ENCODE peak calls at places on chromosomes 6 and 20, in ten cellular contexts. One of them, this sample, is unnamed.

GRCh38 chr6:551405-551804 is 105.5 kb downstream of the HUS1B start:
- DNase-seq in activated CD8-positive, alpha-beta memory T cell treated with anti-CD3 and anti-CD28 coated beads for 24 hours: peak
- DNase-seq in right cardiac atrium: peak
- DNase-seq in right atrium auricular region: no peak
- DNase-seq in tibial nerve: no peak
- DNase-seq in SK-MEL-5: peak
- DNase-seq in occipital lobe: no peak
- DNase-seq in right lobe of liver: no peak
- DNase-seq in EL: peak
- DNase-seq in activated CD4-positive, alpha-beta T cell treated with anti-CD3 and anti-CD28 coated beads for 36 hours: peak
- DNase-seq in this sample: no peak

GRCh38 chr20:2618815-2619214 is 33.6 kb upstream of the NOP56 start:
- DNase-seq in activated CD8-positive, alpha-beta memory T cell treated with anti-CD3 and anti-CD28 coated beads for 24 hours: no peak
- DNase-seq in right cardiac atrium: no peak
- DNase-seq in right atrium auricular region: no peak
- DNase-seq in tibial nerve: no peak
- DNase-seq in SK-MEL-5: no peak
- DNase-seq in occipital lobe: no peak
- DNase-seq in right lobe of liver: no peak
- DNase-seq in EL: no peak
- DNase-seq in activated CD4-positive, alpha-beta T cell treated with anti-CD3 and anti-CD28 coated beads for 36 hours: no peak
- DNase-seq in this sample: no peak

GRCh38 chr20:9102456-9102855 is 33.6 kb downstream of the PLCB4 start:
- DNase-seq in activated CD8-positive, alpha-beta memory T cell treated with anti-CD3 and anti-CD28 coated beads for 24 hours: no peak
- DNase-seq in right cardiac atrium: no peak
- DNase-seq in right atrium auricular region: no peak
- DNase-seq in tibial nerve: no peak
- DNase-seq in SK-MEL-5: no peak
- DNase-seq in occipital lobe: no peak
- DNase-seq in right lobe of liver: no peak
- DNase-seq in EL: no peak
- DNase-seq in activated CD4-positive, alpha-beta T cell treated with anti-CD3 and anti-CD28 coated beads for 36 hours: no peak
- DNase-seq in this sample: no peak

GRCh38 chr20:47232518-47232917 is 124.0 kb downstream of the ZMYND8 start:
- DNase-seq in activated CD8-positive, alpha-beta memory T cell treated with anti-CD3 and anti-CD28 coated beads for 24 hours: no peak
- DNase-seq in right cardiac atrium: no peak
- DNase-seq in right atrium auricular region: no peak
- DNase-seq in tibial nerve: no peak
- DNase-seq in SK-MEL-5: no peak
- DNase-seq in occipital lobe: no peak
- DNase-seq in right lobe of liver: no peak
- DNase-seq in EL: no peak
- DNase-seq in activated CD4-positive, alpha-beta T cell treated with anti-CD3 and anti-CD28 coated beads for 36 hours: no peak
- DNase-seq in this sample: no peak

GRCh38 chr6:77025824-77026223 is 437.5 kb downstream of the HTR1B start:
- DNase-seq in activated CD8-positive, alpha-beta memory T cell treated with anti-CD3 and anti-CD28 coated beads for 24 hours: no peak
- DNase-seq in right cardiac atrium: no peak
- DNase-seq in right atrium auricular region: no peak
- DNase-seq in tibial nerve: no peak
- DNase-seq in SK-MEL-5: no peak
- DNase-seq in occipital lobe: no peak
- DNase-seq in right lobe of liver: no peak
- DNase-seq in EL: no peak
- DNase-seq in activated CD4-positive, alpha-beta T cell treated with anti-CD3 and anti-CD28 coated beads for 36 hours: no peak
- DNase-seq in this sample: no peak

GRCh38 chr6:53827485-53827884 is 32.7 kb downstream of the LRRC1 start:
- DNase-seq in activated CD8-positive, alpha-beta memory T cell treated with anti-CD3 and anti-CD28 coated beads for 24 hours: no peak
- DNase-seq in right cardiac atrium: no peak
- DNase-seq in right atrium auricular region: no peak
- DNase-seq in tibial nerve: no peak
- DNase-seq in SK-MEL-5: no peak
- DNase-seq in occipital lobe: no peak
- DNase-seq in right lobe of liver: no peak
- DNase-seq in EL: no peak
- DNase-seq in activated CD4-positive, alpha-beta T cell treated with anti-CD3 and anti-CD28 coated beads for 36 hours: no peak
- DNase-seq in this sample: no peak

GRCh38 chr6:35058041-35058675 is 83.0 kb downstream of the TCP11 start:
- DNase-seq in activated CD8-positive, alpha-beta memory T cell treated with anti-CD3 and anti-CD28 coated beads for 24 hours: no peak
- DNase-seq in right cardiac atrium: no peak
- DNase-seq in right atrium auricular region: no peak
- DNase-seq in tibial nerve: no peak
- DNase-seq in SK-MEL-5: no peak
- DNase-seq in occipital lobe: no peak
- DNase-seq in right lobe of liver: no peak
- DNase-seq in EL: no peak
- DNase-seq in activated CD4-positive, alpha-beta T cell treated with anti-CD3 and anti-CD28 coated beads for 36 hours: no peak
- DNase-seq in this sample: no peak

GRCh38 chr6:149628865-149629544 is 19.5 kb downstream of the KATNA1 start:
- DNase-seq in activated CD8-positive, alpha-beta memory T cell treated with anti-CD3 and anti-CD28 coated beads for 24 hours: no peak
- DNase-seq in right cardiac atrium: no peak
- DNase-seq in right atrium auricular region: no peak
- DNase-seq in tibial nerve: no peak
- DNase-seq in SK-MEL-5: no peak
- DNase-seq in occipital lobe: no peak
- DNase-seq in right lobe of liver: no peak
- DNase-seq in EL: no peak
- DNase-seq in activated CD4-positive, alpha-beta T cell treated with anti-CD3 and anti-CD28 coated beads for 36 hours: no peak
- DNase-seq in this sample: no peak

GRCh38 chr6:37110455-37111155 is 59.3 kb upstream of the PIM1 start:
- DNase-seq in activated CD8-positive, alpha-beta memory T cell treated with anti-CD3 and anti-CD28 coated beads for 24 hours: no peak
- DNase-seq in right cardiac atrium: no peak
- DNase-seq in right atrium auricular region: no peak
- DNase-seq in tibial nerve: no peak
- DNase-seq in SK-MEL-5: no peak
- DNase-seq in occipital lobe: no peak
- DNase-seq in right lobe of liver: no peak
- DNase-seq in EL: no peak
- DNase-seq in activated CD4-positive, alpha-beta T cell treated with anti-CD3 and anti-CD28 coated beads for 36 hours: peak
- DNase-seq in this sample: no peak

GRCh38 chr6:967666-968065 is 274.7 kb upstream of the EXOC2 start:
- DNase-seq in activated CD8-positive, alpha-beta memory T cell treated with anti-CD3 and anti-CD28 coated beads for 24 hours: no peak
- DNase-seq in right cardiac atrium: no peak
- DNase-seq in right atrium auricular region: no peak
- DNase-seq in tibial nerve: no peak
- DNase-seq in SK-MEL-5: no peak
- DNase-seq in occipital lobe: no peak
- DNase-seq in right lobe of liver: no peak
- DNase-seq in EL: no peak
- DNase-seq in activated CD4-positive, alpha-beta T cell treated with anti-CD3 and anti-CD28 coated beads for 36 hours: no peak
- DNase-seq in this sample: no peak

GRCh38 chr6:154993026-154993425 is 2.1 kb upstream of the TIAM2 start:
- DNase-seq in activated CD8-positive, alpha-beta memory T cell treated with anti-CD3 and anti-CD28 coated beads for 24 hours: no peak
- DNase-seq in right cardiac atrium: peak
- DNase-seq in right atrium auricular region: no peak
- DNase-seq in tibial nerve: no peak
- DNase-seq in SK-MEL-5: no peak
- DNase-seq in occipital lobe: no peak
- DNase-seq in right lobe of liver: no peak
- DNase-seq in EL: peak
- DNase-seq in activated CD4-positive, alpha-beta T cell treated with anti-CD3 and anti-CD28 coated beads for 36 hours: no peak
- DNase-seq in this sample: no peak

GRCh38 chr6:143301204-143301603 is 149.3 kb downstream of the ADAT2 start:
- DNase-seq in activated CD8-positive, alpha-beta memory T cell treated with anti-CD3 and anti-CD28 coated beads for 24 hours: no peak
- DNase-seq in right cardiac atrium: no peak
- DNase-seq in right atrium auricular region: no peak
- DNase-seq in tibial nerve: no peak
- DNase-seq in SK-MEL-5: no peak
- DNase-seq in occipital lobe: no peak
- DNase-seq in right lobe of liver: no peak
- DNase-seq in EL: no peak
- DNase-seq in activated CD4-positive, alpha-beta T cell treated with anti-CD3 and anti-CD28 coated beads for 36 hours: no peak
- DNase-seq in this sample: no peak

GRCh38 chr6:9614778-9615177 is 800.1 kb downstream of the TFAP2A start:
- DNase-seq in activated CD8-positive, alpha-beta memory T cell treated with anti-CD3 and anti-CD28 coated beads for 24 hours: no peak
- DNase-seq in right cardiac atrium: no peak
- DNase-seq in right atrium auricular region: no peak
- DNase-seq in tibial nerve: no peak
- DNase-seq in SK-MEL-5: no peak
- DNase-seq in occipital lobe: no peak
- DNase-seq in right lobe of liver: no peak
- DNase-seq in EL: no peak
- DNase-seq in activated CD4-positive, alpha-beta T cell treated with anti-CD3 and anti-CD28 coated beads for 36 hours: no peak
- DNase-seq in this sample: no peak

GRCh38 chr20:19283503-19283902 is 71.1 kb downstream of the SLC24A3 start:
- DNase-seq in activated CD8-positive, alpha-beta memory T cell treated with anti-CD3 and anti-CD28 coated beads for 24 hours: no peak
- DNase-seq in right cardiac atrium: no peak
- DNase-seq in right atrium auricular region: peak
- DNase-seq in tibial nerve: no peak
- DNase-seq in SK-MEL-5: no peak
- DNase-seq in occipital lobe: no peak
- DNase-seq in right lobe of liver: no peak
- DNase-seq in EL: no peak
- DNase-seq in activated CD4-positive, alpha-beta T cell treated with anti-CD3 and anti-CD28 coated beads for 36 hours: no peak
- DNase-seq in this sample: no peak

GRCh38 chr6:22658183-22658582 is 88.8 kb downstream of the HDGFL1 start:
- DNase-seq in activated CD8-positive, alpha-beta memory T cell treated with anti-CD3 and anti-CD28 coated beads for 24 hours: no peak
- DNase-seq in right cardiac atrium: no peak
- DNase-seq in right atrium auricular region: no peak
- DNase-seq in tibial nerve: no peak
- DNase-seq in SK-MEL-5: no peak
- DNase-seq in occipital lobe: no peak
- DNase-seq in right lobe of liver: no peak
- DNase-seq in EL: no peak
- DNase-seq in activated CD4-positive, alpha-beta T cell treated with anti-CD3 and anti-CD28 coated beads for 36 hours: no peak
- DNase-seq in this sample: no peak